ENCODE peak calls at places on chromosomes 13 and 19, in eight cellular contexts. G is PC-3; L is ascending aorta; W is left colon; I is lower leg skin; P is activated naive CD4-positive, alpha-beta T cell; Z is EL; A is T-helper 2 cell. H is an unnamed sample.
A peak's percentile ranks its signal among the peaks of the same experiment; 100 is the strongest.

GRCh38 chr13:32125221-32125621 is 93.6 kb downstream of the FRY start:
- DNase-seq in G (peak; percentile 34), I (no peak), Z (peak; percentile 91), P (no peak), W (no peak), A (no peak), L (no peak), H (no peak)

GRCh38 chr13:56755181-56755580 is 385.5 kb upstream of the PRR20A start:
- DNase-seq in Z (no peak), P (no peak), A (no peak), W (no peak), L (no peak), G (peak; percentile 4), I (no peak), H (no peak)

GRCh38 chr13:74290324-74290773 is 156.1 kb upstream of the KLF12 start:
- DNase-seq in Z (no peak), I (no peak), L (no peak), A (peak; percentile 38), G (peak; percentile 49), P (no peak), W (no peak), H (peak; percentile 48)

GRCh38 chr19:15457701-15458484 is 6.5 kb downstream of the RASAL3 start:
- DNase-seq in I (no peak), L (no peak), Z (no peak), A (no peak), G (no peak), P (no peak), W (no peak), H (no peak)

GRCh38 chr19:40625406-40626120 is 24.4 kb downstream of the LTBP4 start:
- DNase-seq in A (no peak), I (no peak), L (no peak), G (no peak), W (no peak), P (no peak), Z (no peak), H (no peak)

GRCh38 chr19:1861599-1862031 is 1.8 kb downstream of the KLF16 start:
- DNase-seq in Z (peak; percentile 29), W (no peak), I (no peak), G (no peak), A (no peak), L (no peak), P (no peak), H (no peak)

GRCh38 chr19:1079566-1080111 is 12.7 kb downstream of the ARHGAP45 start:
- DNase-seq in W (peak; percentile 44), Z (no peak), A (peak; percentile 94), P (peak; percentile 53), G (no peak), I (no peak), L (no peak), H (no peak)

GRCh38 chr19:3516675-3517207 is 10.6 kb downstream of the FZR1 start:
- DNase-seq in L (no peak), A (peak; percentile 87), P (peak; percentile 27), I (no peak), W (peak; percentile 43), G (peak; percentile 53), Z (no peak), H (no peak)

GRCh38 chr13:93058301-93058700 is 168.3 kb upstream of the GPC6 start:
- DNase-seq in I (no peak), G (no peak), Z (no peak), L (no peak), W (no peak), A (no peak), P (no peak), H (no peak)

GRCh38 chr13:30158774-30159445 is 148.4 kb downstream of the KATNAL1 start:
- DNase-seq in G (peak; percentile 35), W (no peak), L (no peak), P (no peak), Z (peak; percentile 88), A (peak; percentile 72), I (no peak), H (no peak)

GRCh38 chr13:113906566-113906965 is 42.7 kb upstream of the GAS6 start:
- DNase-seq in L (no peak), A (no peak), Z (no peak), G (no peak), P (no peak), W (no peak), I (peak; percentile 66), H (no peak)

GRCh38 chr13:86856996-86857395 is 814.2 kb upstream of the SLITRK5 start:
- DNase-seq in W (no peak), P (no peak), I (no peak), L (no peak), Z (no peak), G (peak; percentile 67), A (no peak), H (no peak)

GRCh38 chr19:17235618-17236413 is 9.8 kb downstream of the OCEL1 start:
- DNase-seq in G (no peak), Z (peak; percentile 79), W (peak; percentile 75), P (peak; percentile 71), I (no peak), L (no peak), A (peak; percentile 81), H (peak; percentile 65)

GRCh38 chr13:97967948-97968347 is 14.5 kb downstream of the IPO5 start:
- DNase-seq in P (no peak), Z (no peak), I (no peak), A (no peak), G (no peak), W (no peak), L (no peak), H (no peak)

GRCh38 chr19:38057954-38058690 is 151.1 kb downstream of the SIPA1L3 start:
- DNase-seq in P (no peak), L (no peak), I (no peak), A (no peak), G (peak; percentile 59), W (peak; percentile 65), Z (no peak), H (no peak)

GRCh38 chr19:3250675-3251074 is 26.2 kb downstream of the CELF5 start:
- DNase-seq in L (no peak), I (no peak), G (peak; percentile 38), A (peak; percentile 26), P (peak; percentile 32), Z (no peak), W (no peak), H (no peak)

GRCh38 chr19:532578-533484 is 1.3 kb downstream of the CDC34 start:
- DNase-seq in Z (peak; percentile 72), P (peak; percentile 15), A (peak; percentile 56), I (peak; percentile 94), L (no peak), W (peak; percentile 71), G (peak; percentile 53), H (no peak)